ENCODE peak calls at places on chromosomes 5 and 9, in nine cellular contexts. N is effector CD4-positive, alpha-beta T cell; B is stimulated activated naive CD8-positive, alpha-beta T cell treated with anti-CD3 and anti-CD28 coated beads, Interleukin-15, Interleukin-2, amounts not matched to agents 100 U/mL and 50 U/mL, for 24 hours; X is CD8-positive, alpha-beta memory T cell; W is naive thymus-derived CD8-positive, alpha-beta T cell; I is ACHN; L is foreskin fibroblast; H is HFFc6; C is progenitor cell of endocrine pancreas. K is an unnamed sample.

GRCh38 chr5:43677241-43677640 is 74.3 kb downstream of the NNT start:
- DNase-seq in C (no peak), X (no peak), I (no peak), H (no peak), N (no peak), B (no peak), L (no peak), W (no peak), K (no peak)

GRCh38 chr9:114958021-114958846 is 27.8 kb upstream of the TNFSF8 start:
- DNase-seq in I (no peak), B (peak), H (no peak), C (no peak), L (peak), N (no peak), X (no peak), W (no peak), K (no peak)

GRCh38 chr9:121463026-121463827 is 36.4 kb downstream of the GGTA1 start:
- DNase-seq in W (no peak), C (peak), H (no peak), N (no peak), L (no peak), X (no peak), B (peak), I (peak), K (peak)

GRCh38 chr9:93058357-93059096 is at the start of gene SUSD3:
- DNase-seq in L (peak), W (peak), B (peak), I (no peak), X (peak), N (peak), C (peak), H (no peak), K (no peak)

GRCh38 chr9:137676998-137677397 is 58.2 kb downstream of the EHMT1 start:
- DNase-seq in C (no peak), I (no peak), X (no peak), H (no peak), L (no peak), W (no peak), B (no peak), N (no peak), K (no peak)

GRCh38 chr5:111948517-111948916 is 191.5 kb upstream of the NREP start:
- DNase-seq in B (no peak), X (no peak), W (no peak), C (no peak), L (peak), N (no peak), I (no peak), H (peak), K (no peak)

GRCh38 chr5:96562614-96563013 is 99.6 kb upstream of the CAST start:
- DNase-seq in N (no peak), W (no peak), B (no peak), H (peak), X (no peak), L (peak), C (no peak), I (no peak), K (no peak)

GRCh38 chr5:62330302-62330701 is 24.3 kb downstream of the KIF2A start:
- DNase-seq in C (no peak), W (no peak), N (no peak), X (no peak), I (no peak), H (no peak), L (no peak), B (no peak), K (no peak)

GRCh38 chr5:149445739-149446369 is 66.8 kb upstream of the IL17B start:
- DNase-seq in I (peak), C (no peak), X (no peak), H (peak), B (no peak), N (no peak), L (peak), W (no peak), K (no peak)

GRCh38 chr5:75265731-75266130 is 29.1 kb upstream of the ANKRD31 start:
- DNase-seq in B (no peak), I (peak), H (peak), N (no peak), C (no peak), L (peak), X (no peak), W (peak), K (no peak)

GRCh38 chr9:136572003-136572595 is 26.3 kb upstream of the NOTCH1 start:
- DNase-seq in W (no peak), X (no peak), H (no peak), I (peak), C (no peak), B (no peak), L (no peak), N (no peak), K (no peak)

GRCh38 chr9:97853844-97854695 is 1.0 kb downstream of the FOXE1 start:
- DNase-seq in B (peak), H (peak), N (peak), C (no peak), L (peak), I (peak), W (peak), X (peak), K (peak)

K was measured in NCI-H1930.